ENCODE peak calls at places on chromosomes 3 and 15, in five cellular contexts. D is endothelial cell, H is NCI-H2171 treated with DMSO at 0.1 percent for 48 hours, T is HTR-8/SVneo, E is CMK. Y is an unnamed sample.

GRCh38 chr3:131350506-131350905 is 31.1 kb upstream of the NUDT16 start:
- DNase-seq in T (no peak), D (no peak), H (no peak), E (no peak), Y (no peak)

GRCh38 chr15:71015342-71015741 is 99.9 kb upstream of the THSD4 start:
- DNase-seq in T (no peak), D (no peak), E (no peak), H (no peak), Y (no peak)

GRCh38 chr3:125351814-125352456 is 23.2 kb downstream of the ZNF148 start:
- DNase-seq in H (no peak), D (no peak), T (no peak), E (no peak), Y (no peak)

GRCh38 chr15:46618984-46619383 is 984.2 kb downstream of the SQOR start:
- DNase-seq in E (no peak), D (no peak), T (no peak), H (no peak), Y (no peak)

GRCh38 chr15:43241100-43241499 is 20.3 kb upstream of the EPB42 start:
- DNase-seq in E (no peak), D (no peak), T (no peak), H (no peak), Y (no peak)

GRCh38 chr15:59976480-59976879 is 27.6 kb upstream of the FOXB1 start:
- DNase-seq in T (no peak), H (no peak), D (peak; percentile 26), E (peak; percentile 89), Y (no peak)

GRCh38 chr15:73176579-73176978 is 124.3 kb downstream of the NEO1 start:
- DNase-seq in H (no peak), T (no peak), E (no peak), D (no peak), Y (no peak)

GRCh38 chr3:120821426-120821825 is 78.9 kb downstream of the GTF2E1 start:
- DNase-seq in D (no peak), E (no peak), T (no peak), H (no peak), Y (no peak)

GRCh38 chr3:42376397-42376798 is 34.0 kb downstream of the LYZL4 start:
- DNase-seq in H (peak; percentile 16), T (peak; percentile 31), E (no peak), D (no peak), Y (no peak)

GRCh38 chr3:159077860-159078259 is 276.0 kb downstream of the MFSD1 start:
- DNase-seq in H (no peak), T (peak; percentile 6), D (no peak), E (no peak), Y (no peak)

GRCh38 chr3:119279844-119280243 is 14.3 kb upstream of the ARHGAP31 start:
- DNase-seq in H (no peak), T (no peak), E (no peak), D (no peak), Y (no peak)

GRCh38 chr3:126913524-126913923 is 69.4 kb upstream of the PLXNA1 start:
- DNase-seq in T (no peak), H (no peak), D (no peak), E (no peak), Y (no peak)

GRCh38 chr3:132972333-132972732 is 65.9 kb upstream of the TMEM108 start:
- DNase-seq in H (no peak), E (no peak), T (no peak), D (no peak), Y (no peak)

GRCh38 chr3:66468016-66468735 is 32.6 kb downstream of the LRIG1 start:
- DNase-seq in E (no peak), H (no peak), D (no peak), T (no peak), Y (no peak)

GRCh38 chr15:35618260-35619188 is 72.6 kb upstream of the DPH6 start:
- DNase-seq in E (no peak), D (no peak), H (no peak), T (no peak), Y (no peak)

GRCh38 chr3:141646760-141647561 is 91.1 kb upstream of the RNF7 start:
- DNase-seq in E (peak; percentile 43), D (peak; percentile 38), T (peak; percentile 64), H (peak; percentile 54), Y (peak; percentile 52)

GRCh38 chr3:42822828-42823227 is 13.6 kb downstream of the ACKR2 start:
- DNase-seq in H (no peak), D (no peak), T (no peak), E (no peak), Y (no peak)

GRCh38 chr3:186930639-186931486 is 537 bp downstream of the ST6GAL1 start:
- DNase-seq in E (peak; percentile 45), H (peak; percentile 60), D (peak; percentile 67), T (peak; percentile 49), Y (peak; percentile 82)

GRCh38 chr3:193702967-193703366 is 110.0 kb downstream of the OPA1 start:
- DNase-seq in E (no peak), H (no peak), D (no peak), T (no peak), Y (no peak)